ENCODE peak calls at places on chromosomes 1 and 21, in five cellular contexts. One of them, this sample, is unnamed.

GRCh38 chr1:168179411-168180147 is 817 bp downstream of the TIPRL start:
- DNase-seq in activated naive CD4-positive, alpha-beta T cell: no peak
- DNase-seq in activated T-cell treated with anti-CD3 and anti-CD28 coated beads for 48 hours: no peak
- DNase-seq in head of caudate nucleus: no peak
- DNase-seq in uterus: no peak
- DNase-seq in this sample: peak

GRCh38 chr21:34688145-34688544 is 19.4 kb downstream of the CLIC6 start:
- DNase-seq in activated T-cell treated with anti-CD3 and anti-CD28 coated beads for 48 hours: no peak
- DNase-seq in uterus: no peak
- DNase-seq in head of caudate nucleus: no peak
- DNase-seq in activated naive CD4-positive, alpha-beta T cell: no peak
- DNase-seq in this sample: peak

GRCh38 chr1:223077434-223077833 is 65.6 kb downstream of the TLR5 start:
- DNase-seq in activated naive CD4-positive, alpha-beta T cell: no peak
- DNase-seq in activated T-cell treated with anti-CD3 and anti-CD28 coated beads for 48 hours: no peak
- DNase-seq in head of caudate nucleus: no peak
- DNase-seq in uterus: no peak
- DNase-seq in this sample: no peak

GRCh38 chr1:2137257-2138121 is 57.1 kb downstream of the FAAP20 start:
- DNase-seq in activated naive CD4-positive, alpha-beta T cell: no peak
- DNase-seq in head of caudate nucleus: no peak
- DNase-seq in uterus: no peak
- DNase-seq in activated T-cell treated with anti-CD3 and anti-CD28 coated beads for 48 hours: no peak
- DNase-seq in this sample: no peak

GRCh38 chr1:226697151-226697575 is 41.9 kb downstream of the ITPKB start:
- DNase-seq in uterus: no peak
- DNase-seq in activated T-cell treated with anti-CD3 and anti-CD28 coated beads for 48 hours: no peak
- DNase-seq in activated naive CD4-positive, alpha-beta T cell: no peak
- DNase-seq in head of caudate nucleus: no peak
- DNase-seq in this sample: no peak

GRCh38 chr1:59816318-59816878 is 1.6 kb downstream of the HOOK1 start:
- DNase-seq in activated naive CD4-positive, alpha-beta T cell: no peak
- DNase-seq in head of caudate nucleus: no peak
- DNase-seq in uterus: no peak
- DNase-seq in activated T-cell treated with anti-CD3 and anti-CD28 coated beads for 48 hours: no peak
- DNase-seq in this sample: no peak

GRCh38 chr1:160520582-160520981 is 2.5 kb downstream of the SLAMF6 start:
- DNase-seq in activated naive CD4-positive, alpha-beta T cell: no peak
- DNase-seq in uterus: no peak
- DNase-seq in head of caudate nucleus: no peak
- DNase-seq in activated T-cell treated with anti-CD3 and anti-CD28 coated beads for 48 hours: no peak
- DNase-seq in this sample: no peak

GRCh38 chr1:27499142-27499541 is 9.2 kb upstream of the WASF2 start:
- DNase-seq in activated T-cell treated with anti-CD3 and anti-CD28 coated beads for 48 hours: no peak
- DNase-seq in activated naive CD4-positive, alpha-beta T cell: no peak
- DNase-seq in uterus: no peak
- DNase-seq in head of caudate nucleus: no peak
- DNase-seq in this sample: no peak

GRCh38 chr21:15140321-15141019 is 75.7 kb upstream of the NRIP1 start:
- DNase-seq in activated naive CD4-positive, alpha-beta T cell: no peak
- DNase-seq in activated T-cell treated with anti-CD3 and anti-CD28 coated beads for 48 hours: no peak
- DNase-seq in uterus: no peak
- DNase-seq in head of caudate nucleus: no peak
- DNase-seq in this sample: no peak

GRCh38 chr1:219573960-219574359 is 38.9 kb downstream of the ZC3H11B start:
- DNase-seq in head of caudate nucleus: no peak
- DNase-seq in uterus: no peak
- DNase-seq in activated T-cell treated with anti-CD3 and anti-CD28 coated beads for 48 hours: no peak
- DNase-seq in activated naive CD4-positive, alpha-beta T cell: no peak
- DNase-seq in this sample: no peak

GRCh38 chr1:180929389-180929788 is 16.7 kb downstream of the KIAA1614 start:
- DNase-seq in activated T-cell treated with anti-CD3 and anti-CD28 coated beads for 48 hours: no peak
- DNase-seq in head of caudate nucleus: no peak
- DNase-seq in activated naive CD4-positive, alpha-beta T cell: no peak
- DNase-seq in uterus: no peak
- DNase-seq in this sample: no peak

GRCh38 chr1:33234588-33234990 is 21.7 kb upstream of the ZNF362 start:
- DNase-seq in head of caudate nucleus: no peak
- DNase-seq in uterus: no peak
- DNase-seq in activated T-cell treated with anti-CD3 and anti-CD28 coated beads for 48 hours: no peak
- DNase-seq in activated naive CD4-positive, alpha-beta T cell: no peak
- DNase-seq in this sample: no peak

GRCh38 chr1:91924146-91924545 is 25.1 kb upstream of the BRDT start:
- DNase-seq in activated T-cell treated with anti-CD3 and anti-CD28 coated beads for 48 hours: no peak
- DNase-seq in uterus: no peak
- DNase-seq in activated naive CD4-positive, alpha-beta T cell: no peak
- DNase-seq in head of caudate nucleus: no peak
- DNase-seq in this sample: no peak

GRCh38 chr1:11680270-11681070 is 478 bp downstream of the MAD2L2 start:
- DNase-seq in uterus: no peak
- DNase-seq in activated naive CD4-positive, alpha-beta T cell: no peak
- DNase-seq in activated T-cell treated with anti-CD3 and anti-CD28 coated beads for 48 hours: no peak
- DNase-seq in head of caudate nucleus: no peak
- DNase-seq in this sample: peak

GRCh38 chr1:113905435-113905861 is 322 bp downstream of the DCLRE1B start:
- DNase-seq in activated naive CD4-positive, alpha-beta T cell: no peak
- DNase-seq in head of caudate nucleus: no peak
- DNase-seq in uterus: no peak
- DNase-seq in activated T-cell treated with anti-CD3 and anti-CD28 coated beads for 48 hours: peak
- DNase-seq in this sample: peak

GRCh38 chr1:174398246-174398645 is 49.5 kb upstream of the GPR52 start:
- DNase-seq in activated T-cell treated with anti-CD3 and anti-CD28 coated beads for 48 hours: no peak
- DNase-seq in activated naive CD4-positive, alpha-beta T cell: no peak
- DNase-seq in head of caudate nucleus: no peak
- DNase-seq in uterus: no peak
- DNase-seq in this sample: peak

GRCh38 chr1:217115404-217116380 is 392.5 kb upstream of the ESRRG start:
- DNase-seq in head of caudate nucleus: no peak
- DNase-seq in activated naive CD4-positive, alpha-beta T cell: no peak
- DNase-seq in activated T-cell treated with anti-CD3 and anti-CD28 coated beads for 48 hours: no peak
- DNase-seq in uterus: no peak
- DNase-seq in this sample: no peak

GRCh38 chr1:43253876-43254275 is 15.9 kb upstream of the TMEM125 start:
- DNase-seq in activated T-cell treated with anti-CD3 and anti-CD28 coated beads for 48 hours: no peak
- DNase-seq in uterus: no peak
- DNase-seq in head of caudate nucleus: no peak
- DNase-seq in activated naive CD4-positive, alpha-beta T cell: no peak
- DNase-seq in this sample: no peak

GRCh38 chr1:37553927-37554808 is at the start of gene SNIP1:
- DNase-seq in activated T-cell treated with anti-CD3 and anti-CD28 coated beads for 48 hours: peak
- DNase-seq in uterus: peak
- DNase-seq in head of caudate nucleus: peak
- DNase-seq in activated naive CD4-positive, alpha-beta T cell: peak
- DNase-seq in this sample: peak

GRCh38 chr1:8825985-8826481 is 8.6 kb upstream of the RERE start:
- DNase-seq in uterus: no peak
- DNase-seq in activated naive CD4-positive, alpha-beta T cell: no peak
- DNase-seq in head of caudate nucleus: no peak
- DNase-seq in activated T-cell treated with anti-CD3 and anti-CD28 coated beads for 48 hours: no peak
- DNase-seq in this sample: no peak

GRCh38 chr1:161382214-161383019 is 14.7 kb upstream of the CFAP126 start:
- DNase-seq in activated T-cell treated with anti-CD3 and anti-CD28 coated beads for 48 hours: no peak
- DNase-seq in head of caudate nucleus: no peak
- DNase-seq in uterus: no peak
- DNase-seq in activated naive CD4-positive, alpha-beta T cell: no peak
- DNase-seq in this sample: no peak

GRCh38 chr1:204673909-204674701 is 11.4 kb downstream of the LRRN2 start:
- DNase-seq in head of caudate nucleus: peak
- DNase-seq in uterus: no peak
- DNase-seq in activated naive CD4-positive, alpha-beta T cell: no peak
- DNase-seq in activated T-cell treated with anti-CD3 and anti-CD28 coated beads for 48 hours: no peak
- DNase-seq in this sample: no peak

GRCh38 chr1:41566274-41566885 is 81.9 kb upstream of the EDN2 start:
- DNase-seq in activated naive CD4-positive, alpha-beta T cell: no peak
- DNase-seq in head of caudate nucleus: no peak
- DNase-seq in activated T-cell treated with anti-CD3 and anti-CD28 coated beads for 48 hours: no peak
- DNase-seq in uterus: no peak
- DNase-seq in this sample: no peak

GRCh38 chr1:211118407-211119102 is 15.4 kb downstream of the KCNH1 start:
- DNase-seq in activated T-cell treated with anti-CD3 and anti-CD28 coated beads for 48 hours: no peak
- DNase-seq in activated naive CD4-positive, alpha-beta T cell: no peak
- DNase-seq in uterus: no peak
- DNase-seq in head of caudate nucleus: no peak
- DNase-seq in this sample: no peak

GRCh38 chr1:22472596-22472995 is 20.9 kb downstream of the ZBTB40 start:
- DNase-seq in activated naive CD4-positive, alpha-beta T cell: no peak
- DNase-seq in uterus: no peak
- DNase-seq in activated T-cell treated with anti-CD3 and anti-CD28 coated beads for 48 hours: no peak
- DNase-seq in head of caudate nucleus: no peak
- DNase-seq in this sample: no peak

GRCh38 chr1:248914982-248915381 is 8.9 kb downstream of the PGBD2 start:
- DNase-seq in uterus: no peak
- DNase-seq in head of caudate nucleus: no peak
- DNase-seq in activated T-cell treated with anti-CD3 and anti-CD28 coated beads for 48 hours: no peak
- DNase-seq in activated naive CD4-positive, alpha-beta T cell: no peak
- DNase-seq in this sample: no peak

GRCh38 chr1:234841710-234842231 is 231.8 kb upstream of the IRF2BP2 start:
- DNase-seq in uterus: no peak
- DNase-seq in activated naive CD4-positive, alpha-beta T cell: no peak
- DNase-seq in activated T-cell treated with anti-CD3 and anti-CD28 coated beads for 48 hours: no peak
- DNase-seq in head of caudate nucleus: no peak
- DNase-seq in this sample: peak

GRCh38 chr1:89351622-89352311 is 12.1 kb upstream of the GBP6 start:
- DNase-seq in head of caudate nucleus: no peak
- DNase-seq in uterus: no peak
- DNase-seq in activated T-cell treated with anti-CD3 and anti-CD28 coated beads for 48 hours: no peak
- DNase-seq in activated naive CD4-positive, alpha-beta T cell: no peak
- DNase-seq in this sample: no peak

GRCh38 chr1:34842952-34843371 is 16.6 kb downstream of the SMIM12 start:
- DNase-seq in uterus: no peak
- DNase-seq in activated T-cell treated with anti-CD3 and anti-CD28 coated beads for 48 hours: no peak
- DNase-seq in head of caudate nucleus: no peak
- DNase-seq in activated naive CD4-positive, alpha-beta T cell: no peak
- DNase-seq in this sample: no peak

GRCh38 chr1:233019921-233020320 is 69.5 kb downstream of the NTPCR start:
- DNase-seq in uterus: no peak
- DNase-seq in head of caudate nucleus: no peak
- DNase-seq in activated T-cell treated with anti-CD3 and anti-CD28 coated beads for 48 hours: no peak
- DNase-seq in activated naive CD4-positive, alpha-beta T cell: no peak
- DNase-seq in this sample: no peak

GRCh38 chr1:89425056-89425455 is 61.2 kb downstream of the GBP6 start:
- DNase-seq in head of caudate nucleus: no peak
- DNase-seq in activated naive CD4-positive, alpha-beta T cell: no peak
- DNase-seq in activated T-cell treated with anti-CD3 and anti-CD28 coated beads for 48 hours: no peak
- DNase-seq in uterus: no peak
- DNase-seq in this sample: no peak

GRCh38 chr21:46320331-46320801 is 3.3 kb downstream of the C21orf58 start:
- DNase-seq in uterus: no peak
- DNase-seq in head of caudate nucleus: no peak
- DNase-seq in activated T-cell treated with anti-CD3 and anti-CD28 coated beads for 48 hours: no peak
- DNase-seq in activated naive CD4-positive, alpha-beta T cell: no peak
- DNase-seq in this sample: no peak

GRCh38 chr1:16420719-16421118 is 16.5 kb downstream of the SPATA21 start:
- DNase-seq in activated T-cell treated with anti-CD3 and anti-CD28 coated beads for 48 hours: peak
- DNase-seq in uterus: no peak
- DNase-seq in activated naive CD4-positive, alpha-beta T cell: peak
- DNase-seq in head of caudate nucleus: no peak
- DNase-seq in this sample: peak

GRCh38 chr1:112803906-112804762 is 89.0 kb upstream of the PPM1J start:
- DNase-seq in head of caudate nucleus: peak
- DNase-seq in uterus: peak
- DNase-seq in activated naive CD4-positive, alpha-beta T cell: no peak
- DNase-seq in activated T-cell treated with anti-CD3 and anti-CD28 coated beads for 48 hours: peak
- DNase-seq in this sample: peak

GRCh38 chr1:167763525-167764220 is 41.9 kb downstream of the MPZL1 start:
- DNase-seq in activated naive CD4-positive, alpha-beta T cell: no peak
- DNase-seq in uterus: no peak
- DNase-seq in head of caudate nucleus: peak
- DNase-seq in activated T-cell treated with anti-CD3 and anti-CD28 coated beads for 48 hours: no peak
- DNase-seq in this sample: no peak

GRCh38 chr1:203271018-203271743 is 34.1 kb upstream of the BTG2 start:
- DNase-seq in uterus: peak
- DNase-seq in activated T-cell treated with anti-CD3 and anti-CD28 coated beads for 48 hours: no peak
- DNase-seq in activated naive CD4-positive, alpha-beta T cell: peak
- DNase-seq in head of caudate nucleus: peak
- DNase-seq in this sample: peak

GRCh38 chr1:86998727-86999126 is 84.3 kb downstream of the HS2ST1 start:
- DNase-seq in activated naive CD4-positive, alpha-beta T cell: no peak
- DNase-seq in head of caudate nucleus: no peak
- DNase-seq in uterus: no peak
- DNase-seq in activated T-cell treated with anti-CD3 and anti-CD28 coated beads for 48 hours: no peak
- DNase-seq in this sample: no peak

GRCh38 chr1:32962248-32962896 is 2.2 kb downstream of the RNF19B start:
- DNase-seq in activated T-cell treated with anti-CD3 and anti-CD28 coated beads for 48 hours: no peak
- DNase-seq in head of caudate nucleus: no peak
- DNase-seq in activated naive CD4-positive, alpha-beta T cell: no peak
- DNase-seq in uterus: no peak
- DNase-seq in this sample: no peak

GRCh38 chr1:58732087-58732486 is 32.2 kb upstream of the MYSM1 start:
- DNase-seq in head of caudate nucleus: no peak
- DNase-seq in activated naive CD4-positive, alpha-beta T cell: no peak
- DNase-seq in activated T-cell treated with anti-CD3 and anti-CD28 coated beads for 48 hours: no peak
- DNase-seq in uterus: no peak
- DNase-seq in this sample: no peak

GRCh38 chr1:113983826-113984225 is 4.6 kb downstream of the OLFML3 start:
- DNase-seq in uterus: no peak
- DNase-seq in head of caudate nucleus: no peak
- DNase-seq in activated T-cell treated with anti-CD3 and anti-CD28 coated beads for 48 hours: no peak
- DNase-seq in activated naive CD4-positive, alpha-beta T cell: no peak
- DNase-seq in this sample: no peak

This sample was measured in stimulated activated naive CD8-positive, alpha-beta T cell treated with anti-CD3 and anti-CD28 coated beads, Interleukin-15, amount 100 ng/mL, for 72 hours.